ENCODE peak calls at places on chromosomes 1 and 21, in six cellular contexts. W is activated naive CD8-positive, alpha-beta T cell treated with anti-CD3 and anti-CD28 coated beads, Interleukin-2, amount 50 U/mL, for 24 hours; P is MG63; K is brain pericyte; G is heart left ventricle; L is stimulated activated CD4-positive, alpha-beta T cell treated with anti-CD3 and anti-CD28 coated beads, Interleukin-2, amount 100 ng/mL, for 48 hours. R is an unnamed sample.

GRCh38 chr1:205769641-205770365 is 5.5 kb downstream of the RAB29 start:
- DNase-seq in G (no peak), L (no peak), K (no peak), P (no peak), W (no peak), R (no peak)

GRCh38 chr21:16794944-16795343 is 717.9 kb upstream of the CXADR start:
- DNase-seq in W (no peak), K (peak), P (peak), G (peak), L (no peak), R (no peak)

GRCh38 chr1:156845953-156846545 is 12.9 kb downstream of the INSRR start:
- DNase-seq in L (no peak), G (no peak), P (no peak), K (no peak), W (no peak), R (no peak)

GRCh38 chr1:47324682-47325081 is 8.9 kb upstream of the CMPK1 start:
- DNase-seq in P (no peak), L (no peak), G (no peak), W (no peak), K (no peak), R (no peak)

GRCh38 chr1:1148061-1148460 is 25.6 kb upstream of the TTLL10 start:
- DNase-seq in L (no peak), G (no peak), K (no peak), W (no peak), P (no peak), R (no peak)

GRCh38 chr21:45284456-45284741 is 3.3 kb downstream of the POFUT2 start:
- DNase-seq in P (no peak), G (no peak), K (no peak), L (no peak), W (no peak), R (no peak)

GRCh38 chr21:42137191-42137913 is 66.2 kb downstream of the UMODL1 start:
- DNase-seq in P (no peak), K (no peak), W (no peak), G (no peak), L (no peak), R (no peak)

GRCh38 chr1:45003741-45004140 is 7.4 kb downstream of the HECTD3 start:
- DNase-seq in P (no peak), G (no peak), W (no peak), K (no peak), L (no peak), R (no peak)

GRCh38 chr1:66769512-66770229 is 17.4 kb downstream of the DYNLT5 start:
- DNase-seq in W (no peak), L (no peak), K (no peak), P (no peak), G (no peak), R (no peak)

GRCh38 chr1:156148236-156148635 is 5.1 kb upstream of the SEMA4A start:
- DNase-seq in W (peak), K (no peak), G (no peak), L (no peak), P (no peak), R (no peak)

GRCh38 chr1:154295408-154296235 is 23.2 kb downstream of the HAX1 start:
- DNase-seq in W (no peak), G (no peak), P (no peak), L (no peak), K (no peak), R (no peak)

GRCh38 chr1:85398391-85399064 is 66.4 kb downstream of the DDAH1 start:
- DNase-seq in P (no peak), L (no peak), G (no peak), W (no peak), K (no peak), R (no peak)

GRCh38 chr1:212718499-212718898 is 18.9 kb upstream of the BATF3 start:
- DNase-seq in K (no peak), P (no peak), G (no peak), L (no peak), W (no peak), R (no peak)

R was measured in SK-N-MC.